ENCODE peak calls at places on chromosomes 2 and 18, in four cellular contexts. One of them, this sample, is unnamed.
A peak's percentile ranks its signal among the peaks of the same experiment; 100 is the strongest.

GRCh38 chr18:5879479-5879882 is 15.8 kb downstream of the TMEM200C start:
- DNase-seq in WERI-Rb-1: no peak
- DNase-seq in GM12865: peak; percentile 26
- DNase-seq in brain microvascular endothelial cell: peak; percentile 31
- DNase-seq in this sample: peak; percentile 16

GRCh38 chr2:12050381-12050780 is 303.9 kb downstream of the LPIN1 start:
- DNase-seq in GM12865: peak; percentile 80
- DNase-seq in brain microvascular endothelial cell: peak; percentile 81
- DNase-seq in WERI-Rb-1: no peak
- DNase-seq in this sample: peak; percentile 95

GRCh38 chr2:29579495-29580178 is 341.7 kb downstream of the ALK start:
- DNase-seq in GM12865: no peak
- DNase-seq in brain microvascular endothelial cell: no peak
- DNase-seq in WERI-Rb-1: no peak
- DNase-seq in this sample: peak; percentile 9

GRCh38 chr2:134231965-134232340 is 21.9 kb upstream of the MGAT5 start:
- DNase-seq in brain microvascular endothelial cell: peak; percentile 54
- DNase-seq in WERI-Rb-1: no peak
- DNase-seq in GM12865: peak; percentile 59
- DNase-seq in this sample: peak; percentile 80

GRCh38 chr2:10387033-10387432 is 61.1 kb downstream of the ODC1 start:
- DNase-seq in GM12865: no peak
- DNase-seq in brain microvascular endothelial cell: no peak
- DNase-seq in WERI-Rb-1: no peak
- DNase-seq in this sample: no peak

GRCh38 chr18:12376034-12376717 is 851 bp downstream of the AFG3L2 start:
- DNase-seq in brain microvascular endothelial cell: peak; percentile 18
- DNase-seq in GM12865: peak; percentile 54
- DNase-seq in WERI-Rb-1: no peak
- DNase-seq in this sample: no peak

GRCh38 chr2:212177724-212178123 is 360.9 kb downstream of the ERBB4 start:
- DNase-seq in GM12865: no peak
- DNase-seq in brain microvascular endothelial cell: peak; percentile 2
- DNase-seq in WERI-Rb-1: no peak
- DNase-seq in this sample: peak; percentile 6

GRCh38 chr2:117056376-117056748 is 758.1 kb upstream of the DDX18 start:
- DNase-seq in GM12865: no peak
- DNase-seq in WERI-Rb-1: no peak
- DNase-seq in brain microvascular endothelial cell: no peak
- DNase-seq in this sample: no peak

GRCh38 chr2:175688241-175688640 is 313.8 kb downstream of the LNPK start:
- DNase-seq in GM12865: no peak
- DNase-seq in brain microvascular endothelial cell: no peak
- DNase-seq in WERI-Rb-1: no peak
- DNase-seq in this sample: no peak

GRCh38 chr2:239983004-239983778 is 42.0 kb downstream of the NDUFA10 start:
- DNase-seq in GM12865: no peak
- DNase-seq in brain microvascular endothelial cell: no peak
- DNase-seq in WERI-Rb-1: no peak
- DNase-seq in this sample: no peak

GRCh38 chr2:204407209-204408070 is 137.8 kb upstream of the PARD3B start:
- DNase-seq in brain microvascular endothelial cell: peak; percentile 2
- DNase-seq in WERI-Rb-1: no peak
- DNase-seq in GM12865: no peak
- DNase-seq in this sample: peak; percentile 18

GRCh38 chr18:26074256-26074655 is 16.2 kb downstream of the SS18 start:
- DNase-seq in WERI-Rb-1: no peak
- DNase-seq in GM12865: no peak
- DNase-seq in brain microvascular endothelial cell: no peak
- DNase-seq in this sample: no peak

GRCh38 chr2:132641819-132642218 is 28.2 kb downstream of the LYPD1 start:
- DNase-seq in GM12865: no peak
- DNase-seq in brain microvascular endothelial cell: no peak
- DNase-seq in WERI-Rb-1: no peak
- DNase-seq in this sample: no peak

GRCh38 chr2:111119004-111119846 is 1.5 kb upstream of the BCL2L11 start:
- DNase-seq in WERI-Rb-1: no peak
- DNase-seq in GM12865: peak; percentile 26
- DNase-seq in brain microvascular endothelial cell: no peak
- DNase-seq in this sample: no peak

GRCh38 chr2:205701509-205701908 is 19.2 kb downstream of the NRP2 start:
- DNase-seq in WERI-Rb-1: no peak
- DNase-seq in brain microvascular endothelial cell: no peak
- DNase-seq in GM12865: no peak
- DNase-seq in this sample: no peak

GRCh38 chr2:95036491-95037289 is 11.2 kb downstream of the MAL start:
- DNase-seq in brain microvascular endothelial cell: no peak
- DNase-seq in WERI-Rb-1: no peak
- DNase-seq in GM12865: no peak
- DNase-seq in this sample: no peak

DNA sequence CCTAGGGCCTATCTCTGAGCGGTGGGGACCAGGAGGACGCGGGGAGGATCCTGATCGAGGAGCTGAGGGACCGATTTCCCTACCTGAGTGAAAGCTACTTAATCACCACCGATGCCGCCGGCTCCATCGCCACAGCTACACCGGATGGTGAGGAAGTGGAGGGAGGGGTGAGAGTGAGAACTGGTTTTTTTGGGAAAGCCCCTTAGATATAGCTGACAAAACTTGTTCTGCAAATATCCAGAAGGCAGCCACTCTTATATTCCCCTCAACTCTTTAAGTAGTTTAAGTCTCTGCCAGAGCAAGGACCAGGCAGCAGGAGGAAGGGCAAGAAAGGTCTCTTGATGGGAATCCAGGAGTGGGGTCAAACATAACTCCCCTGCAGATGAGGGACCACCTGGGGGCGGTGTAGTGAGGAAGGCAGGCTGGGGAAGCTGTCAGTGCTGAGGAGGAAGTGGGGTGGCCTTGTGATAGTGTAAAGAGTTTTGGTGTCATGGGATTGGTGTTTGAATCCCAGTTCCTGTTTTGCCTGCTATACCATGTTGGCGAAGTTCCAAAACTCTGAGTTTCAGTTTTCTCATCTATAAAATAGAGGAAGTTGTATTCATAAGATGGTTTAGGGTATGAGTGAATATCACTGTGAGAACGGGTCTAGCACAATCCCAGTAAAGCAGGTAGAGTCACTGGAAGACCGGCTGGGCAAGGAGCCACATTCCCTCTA is 3.4 kb downstream of the NAGK start:
- DNase-seq in GM12865: peak; percentile 84
- DNase-seq in brain microvascular endothelial cell: no peak
- DNase-seq in WERI-Rb-1: no peak
- DNase-seq in this sample: no peak
- TF ChIP-seq CTCF in GM12865: peak; percentile 35
- TF ChIP-seq CTCF in brain microvascular endothelial cell: no peak
- TF ChIP-seq CTCF in WERI-Rb-1: no peak
- TF ChIP-seq CTCF in this sample: no peak

DNA sequence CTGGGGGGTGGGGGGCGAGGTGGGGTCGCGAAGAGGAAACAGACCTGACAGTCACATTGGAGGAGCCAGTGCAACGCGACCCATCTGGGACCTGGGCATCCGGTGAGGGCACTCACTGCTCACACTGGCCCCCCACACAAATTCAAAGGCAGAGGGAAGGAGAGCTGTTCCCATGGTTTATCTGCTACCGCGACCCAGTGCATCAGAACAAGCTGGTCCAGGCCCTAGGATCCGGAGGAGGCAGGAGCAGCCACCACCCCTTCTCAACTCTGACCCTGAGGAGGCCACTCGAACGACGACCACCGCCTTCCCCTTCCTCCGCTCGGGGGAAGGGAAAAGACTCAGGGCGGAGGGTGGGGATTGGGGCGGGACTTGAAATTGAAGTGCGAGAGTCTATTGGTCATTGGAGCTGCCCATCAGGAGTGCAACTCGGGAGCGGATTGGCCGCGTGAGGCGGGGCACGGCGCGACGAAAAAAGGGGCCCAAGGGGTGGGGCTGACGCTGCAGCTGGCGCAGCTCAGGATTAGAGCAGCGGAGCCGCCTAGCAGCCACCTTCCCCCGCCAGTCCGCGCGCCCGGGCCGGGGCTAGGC is at the start of gene CDK5R2:
- DNase-seq in GM12865: peak; percentile 93
- DNase-seq in brain microvascular endothelial cell: peak; percentile 67
- DNase-seq in WERI-Rb-1: peak; percentile 97
- DNase-seq in this sample: peak; percentile 66
- H3K4me3 ChIP-seq in GM12865: peak within 1 kb of the TSS; percentile 45
- H3K4me3 ChIP-seq in brain microvascular endothelial cell: peak within 1 kb of the TSS; percentile 48
- H3K4me3 ChIP-seq in WERI-Rb-1: peak within 1 kb of the TSS; percentile 75
- H3K4me3 ChIP-seq in this sample: peak within 1 kb of the TSS; percentile 25

DNA sequence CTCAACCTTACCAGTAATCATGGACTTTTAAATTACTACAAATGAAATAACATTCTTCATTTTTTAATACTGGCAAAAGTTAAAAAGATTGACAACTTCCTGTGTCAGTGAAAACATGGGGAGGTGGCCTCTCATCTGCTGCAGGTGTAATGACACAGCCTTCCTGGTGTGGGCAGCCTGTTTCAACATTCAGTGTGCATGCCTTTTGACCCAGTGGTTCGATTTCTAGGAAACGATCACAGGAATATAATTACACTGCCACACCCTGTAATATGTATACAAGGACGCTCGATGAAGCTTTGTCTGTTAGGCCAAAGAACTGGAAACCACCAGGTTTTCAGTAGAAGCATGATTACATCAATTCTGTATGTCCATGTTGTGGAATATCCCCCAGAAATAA is 68.7 kb downstream of the MTHFD2 start:
- DNase-seq in GM12865: peak; percentile 66
- DNase-seq in brain microvascular endothelial cell: no peak
- DNase-seq in WERI-Rb-1: peak; percentile 65
- DNase-seq in this sample: no peak
- TF ChIP-seq CTCF in GM12865: peak; percentile 58
- TF ChIP-seq CTCF in brain microvascular endothelial cell: no peak
- TF ChIP-seq CTCF in WERI-Rb-1: peak; percentile 85
- TF ChIP-seq CTCF in this sample: no peak

GRCh38 chr2:3595409-3595808 is 497 bp downstream of the COLEC11 start:
- DNase-seq in brain microvascular endothelial cell: no peak
- DNase-seq in WERI-Rb-1: no peak
- DNase-seq in GM12865: no peak
- DNase-seq in this sample: no peak

GRCh38 chr2:3596891-3597290 is 2.0 kb downstream of the COLEC11 start:
- DNase-seq in brain microvascular endothelial cell: no peak
- DNase-seq in WERI-Rb-1: no peak
- DNase-seq in GM12865: no peak
- DNase-seq in this sample: no peak

GRCh38 chr2:3597567-3597966 is 2.7 kb downstream of the COLEC11 start:
- DNase-seq in GM12865: peak; percentile 48
- DNase-seq in WERI-Rb-1: no peak
- DNase-seq in brain microvascular endothelial cell: no peak
- DNase-seq in this sample: no peak

GRCh38 chr2:3595985-3596384 is 1.1 kb downstream of the COLEC11 start:
- DNase-seq in brain microvascular endothelial cell: no peak
- DNase-seq in GM12865: peak; percentile 69
- DNase-seq in WERI-Rb-1: no peak
- DNase-seq in this sample: no peak

DNA sequence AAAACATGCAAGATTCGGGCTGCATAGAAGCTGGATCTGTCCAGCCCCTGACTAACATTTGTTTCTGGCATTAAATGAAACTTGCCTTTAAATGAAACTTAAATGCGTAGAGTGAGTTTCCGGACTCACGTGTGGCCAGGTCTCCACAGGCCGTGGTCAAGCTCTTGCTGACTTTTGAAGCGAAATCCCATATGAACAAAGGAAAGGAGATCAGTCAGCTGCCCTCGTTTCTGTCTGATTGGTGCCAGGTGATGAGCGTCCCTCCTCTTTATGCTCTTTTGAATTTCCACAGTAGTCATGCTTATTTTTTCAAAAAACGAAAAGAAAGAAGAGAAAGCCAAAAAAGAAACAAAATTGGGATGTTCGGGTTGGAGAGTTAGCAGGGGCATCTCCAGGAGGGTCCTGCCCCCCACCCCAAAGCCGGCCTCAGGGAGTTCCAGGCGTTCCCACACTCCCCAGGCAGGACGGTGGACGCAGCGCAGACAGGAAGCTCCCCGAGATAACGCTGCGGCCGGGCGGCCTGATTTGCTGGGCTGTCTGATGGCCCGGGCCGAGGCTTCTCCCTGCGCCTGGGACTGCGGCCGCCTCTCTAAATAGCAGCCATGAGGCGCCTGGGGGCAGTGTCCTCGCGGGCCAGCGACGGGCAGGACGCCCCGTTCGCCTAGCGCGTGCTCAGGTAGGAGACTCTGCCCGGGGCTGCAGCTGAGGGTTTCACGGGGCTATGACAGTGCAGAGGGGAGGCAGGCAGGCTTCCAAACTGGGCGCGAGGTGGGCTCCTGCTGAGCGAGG is at the start of gene COLEC11:
- DNase-seq in WERI-Rb-1: no peak
- DNase-seq in GM12865: no peak
- DNase-seq in brain microvascular endothelial cell: peak; percentile 60
- DNase-seq in this sample: no peak
- H3K4me3 ChIP-seq in WERI-Rb-1: no peak within 1 kb of the TSS
- H3K4me3 ChIP-seq in GM12865: no peak within 1 kb of the TSS
- H3K4me3 ChIP-seq in brain microvascular endothelial cell: peak within 1 kb of the TSS; percentile 37
- H3K4me3 ChIP-seq in this sample: peak within 1 kb of the TSS; percentile 22

DNA sequence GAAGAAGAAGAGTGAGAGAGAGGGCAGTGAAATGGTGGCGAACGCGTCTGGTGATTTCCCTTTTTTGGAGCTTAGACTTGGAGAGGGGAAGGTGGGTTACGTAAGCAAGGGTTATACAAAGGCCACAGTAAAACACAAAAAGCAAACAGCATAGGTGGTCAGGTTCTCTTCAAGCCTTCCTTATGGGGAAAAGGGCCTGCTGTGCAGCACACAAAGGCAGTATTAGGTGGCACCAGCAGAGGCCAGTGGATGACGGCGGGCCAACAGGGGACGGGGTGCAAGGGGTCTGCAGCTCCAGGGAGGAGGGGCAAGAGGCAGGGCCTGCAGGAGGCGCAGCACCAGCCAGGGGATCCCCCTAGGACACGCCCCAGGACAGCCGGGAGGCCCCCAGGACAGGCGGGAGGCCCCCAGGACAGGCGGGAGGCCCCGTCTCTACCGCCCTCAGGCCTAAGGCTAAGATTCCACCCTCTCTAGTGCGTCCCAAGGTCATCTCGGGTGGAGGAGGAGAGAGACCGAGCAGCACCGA is 32.6 kb upstream of the NPC1 start:
- DNase-seq in brain microvascular endothelial cell: no peak
- DNase-seq in WERI-Rb-1: peak; percentile 71
- DNase-seq in GM12865: peak; percentile 36
- DNase-seq in this sample: no peak
- TF ChIP-seq CTCF in brain microvascular endothelial cell: peak; percentile 36
- TF ChIP-seq CTCF in WERI-Rb-1: peak; percentile 56
- TF ChIP-seq CTCF in GM12865: no peak
- TF ChIP-seq CTCF in this sample: peak; percentile 1

DNA sequence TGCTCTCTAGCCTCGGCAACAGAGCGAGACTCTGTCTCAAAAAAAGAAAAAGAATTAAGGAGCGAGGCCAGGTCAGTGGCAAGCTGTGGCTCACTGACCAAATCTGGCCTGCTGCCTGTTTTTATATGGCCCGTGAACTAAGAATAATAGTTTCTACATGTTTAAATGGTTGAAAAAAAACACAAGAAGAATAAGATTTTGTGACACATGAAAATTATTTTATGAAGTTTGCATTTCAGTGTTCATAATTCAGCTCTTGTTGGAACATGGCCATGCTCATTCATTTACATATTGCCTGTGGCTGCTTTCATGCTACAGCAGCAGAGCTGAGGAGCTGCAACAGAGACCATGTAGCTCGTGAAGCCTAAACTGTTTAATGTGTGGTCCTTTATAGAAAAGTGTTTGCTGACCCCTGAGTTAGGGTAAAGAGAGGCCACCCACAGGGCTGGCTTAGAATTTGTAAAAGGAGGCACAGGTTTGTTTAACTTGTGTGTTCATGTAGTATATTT is 59.5 kb downstream of the MFSD6 start:
- DNase-seq in WERI-Rb-1: no peak
- DNase-seq in brain microvascular endothelial cell: no peak
- DNase-seq in GM12865: peak; percentile 60
- DNase-seq in this sample: peak; percentile 47
- H3K4me3 ChIP-seq in WERI-Rb-1: no peak overlapping the region
- H3K4me3 ChIP-seq in brain microvascular endothelial cell: no peak overlapping the region
- H3K4me3 ChIP-seq in GM12865: peak overlapping the region; percentile 30
- H3K4me3 ChIP-seq in this sample: no peak overlapping the region